ENCODE peak calls at places on chromosomes 5 and 9, in four cellular contexts. V is activated CD8-positive, alpha-beta T cell treated with anti-CD3 and anti-CD28 coated beads for 36 hours; I is spleen; A is CD4-positive, alpha-beta T cell. Y is an unnamed sample.

GRCh38 chr5:2387224-2388004 is 364.1 kb downstream of the IRX2 start:
- DNase-seq in V (no peak), I (no peak), A (no peak), Y (no peak)

GRCh38 chr9:135008416-135008815 is 79.1 kb upstream of the OLFM1 start:
- DNase-seq in V (no peak), I (peak; percentile 8), A (no peak), Y (no peak)

GRCh38 chr5:139631520-139632165 is 16.5 kb upstream of the CXXC5 start:
- DNase-seq in V (no peak), I (no peak), A (no peak), Y (no peak)

GRCh38 chr9:133605856-133606721 is 3.1 kb downstream of the FAM163B start:
- DNase-seq in V (no peak), I (no peak), A (no peak), Y (no peak)

GRCh38 chr5:180141068-180141660 is 67.8 kb downstream of the RASGEF1C start:
- DNase-seq in V (no peak), I (no peak), A (no peak), Y (peak; percentile 5)

GRCh38 chr9:27870404-27870803 is 297.1 kb upstream of the C9orf72 start:
- DNase-seq in V (no peak), I (no peak), A (no peak), Y (no peak)

GRCh38 chr5:179294891-179295777 is 50.1 kb downstream of the ADAMTS2 start:
- DNase-seq in V (no peak), I (peak; percentile 39), A (no peak), Y (no peak)

GRCh38 chr9:112174223-112174964 is 703 bp downstream of the SUSD1 start:
- DNase-seq in V (peak; percentile 85), I (peak; percentile 95), A (peak; percentile 65), Y (peak; percentile 90)

GRCh38 chr5:38445374-38446028 is 110.9 kb downstream of the LIFR start:
- DNase-seq in V (no peak), I (no peak), A (no peak), Y (no peak)

GRCh38 chr9:109766351-109766750 is 13.6 kb upstream of the PALM2AKAP2 start:
- DNase-seq in V (no peak), I (no peak), A (no peak), Y (no peak)

GRCh38 chr5:178114325-178115135 is 1.2 kb downstream of the N4BP3 start:
- DNase-seq in V (peak; percentile 59), I (peak; percentile 88), A (peak; percentile 36), Y (no peak)

GRCh38 chr9:137307255-137308101 is 5.4 kb upstream of the NRARP start:
- DNase-seq in V (no peak), I (peak; percentile 77), A (no peak), Y (no peak)

GRCh38 chr9:127919253-127919815 is 2.5 kb upstream of the ST6GALNAC4 start:
- DNase-seq in V (peak; percentile 47), I (no peak), A (no peak), Y (no peak)

GRCh38 chr5:177390363-177391300 is 6.4 kb downstream of the SLC34A1 start:
- DNase-seq in V (peak; percentile 96), I (peak; percentile 93), A (peak; percentile 82), Y (peak; percentile 92)

GRCh38 chr5:132417010-132417439 is 47.5 kb downstream of the SLC22A5 start:
- DNase-seq in V (no peak), I (peak; percentile 77), A (no peak), Y (no peak)

GRCh38 chr9:133731876-133732321 is 6.3 kb downstream of the SARDH start:
- DNase-seq in V (no peak), I (no peak), A (no peak), Y (no peak)

GRCh38 chr9:2117527-2117926 is 102.4 kb downstream of the SMARCA2 start:
- DNase-seq in V (no peak), I (no peak), A (no peak), Y (no peak)

GRCh38 chr9:2119490-2120046 is 104.4 kb downstream of the SMARCA2 start:
- DNase-seq in V (no peak), I (no peak), A (no peak), Y (no peak)

GRCh38 chr9:2125909-2126308 is 110.8 kb downstream of the SMARCA2 start:
- DNase-seq in V (no peak), I (no peak), A (no peak), Y (peak; percentile 51)

GRCh38 chr9:2122299-2122698 is 107.2 kb downstream of the SMARCA2 start:
- DNase-seq in V (no peak), I (no peak), A (no peak), Y (no peak)

DNA sequence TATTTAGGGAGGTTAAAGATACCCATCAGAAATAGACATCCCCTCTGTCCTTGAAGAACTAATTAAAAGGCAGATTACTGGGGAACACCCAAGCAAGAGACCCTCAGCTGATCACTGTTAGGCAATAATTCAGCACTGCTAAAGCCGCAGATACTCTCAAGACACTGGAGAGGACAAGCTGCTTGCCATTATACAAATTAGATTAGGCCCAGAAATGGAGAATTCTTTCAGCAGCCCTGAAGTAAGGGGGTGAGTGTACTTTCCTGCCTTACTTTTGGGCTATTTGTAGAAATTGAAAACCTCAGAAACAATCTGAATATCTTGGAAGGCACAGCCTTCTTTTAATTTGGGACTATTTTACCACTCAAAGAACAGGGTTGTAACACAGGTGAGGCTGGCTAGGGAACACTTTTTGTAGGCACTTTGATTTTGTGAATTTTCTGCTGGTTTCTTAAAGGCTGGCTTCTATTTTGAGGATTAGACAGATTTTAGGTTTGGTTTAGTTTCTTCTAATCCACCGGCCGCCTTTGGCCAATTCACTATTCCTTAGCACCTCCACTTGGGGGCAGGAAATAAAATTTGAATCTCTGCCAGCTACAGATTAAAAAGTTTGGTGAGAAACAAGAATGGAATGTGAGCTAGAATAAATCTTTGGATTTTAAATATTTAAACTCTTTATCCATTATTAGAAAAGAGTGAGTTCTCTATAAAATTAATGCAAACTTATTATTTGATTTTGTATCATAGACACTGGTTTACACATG is 106.0 kb downstream of the SMARCA2 start:
- DNase-seq in V (no peak), I (no peak), A (no peak), Y (no peak)
- TF ChIP-seq CTCF in V (no peak), I (no peak), A (no peak), Y (no peak)

GRCh38 chr9:124475158-124475867 is 25.1 kb downstream of the ADGRD2 start:
- DNase-seq in V (peak; percentile 31), I (no peak), A (no peak), Y (no peak)
- TF ChIP-seq CTCF in V (no peak), I (no peak), A (no peak), Y (no peak)

DNA sequence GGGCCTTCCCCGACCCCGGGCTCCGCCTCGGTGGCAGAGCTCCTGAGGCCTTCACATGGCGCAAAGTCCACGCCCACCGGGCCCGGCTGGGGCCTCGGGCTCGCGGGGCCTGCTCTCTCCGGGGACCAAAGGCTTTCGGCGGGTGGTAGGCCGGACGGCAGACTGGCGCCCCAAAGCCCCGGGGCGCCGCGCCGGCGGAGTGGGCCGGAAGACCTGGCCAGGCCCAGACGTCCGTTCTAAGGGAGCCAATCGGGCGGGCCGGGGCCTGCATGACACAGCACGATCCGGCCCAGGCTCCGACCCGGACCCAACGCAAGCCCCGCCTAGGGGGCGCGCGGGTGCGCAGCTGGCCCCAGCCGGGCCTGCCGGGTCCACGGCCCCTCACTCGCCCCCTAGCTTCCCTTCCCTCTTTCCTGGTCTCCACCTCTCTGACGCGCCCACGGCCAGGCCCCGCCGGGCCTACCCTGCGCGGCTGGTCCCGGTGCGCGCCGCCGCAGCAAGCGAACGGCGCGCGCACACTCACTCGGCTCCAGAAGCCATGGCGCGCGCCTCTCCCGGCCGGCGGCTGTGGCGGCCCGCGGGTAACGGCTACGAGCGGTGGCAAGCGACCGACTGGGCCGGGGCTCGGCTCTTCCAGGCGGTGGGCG is 488 bp downstream of the VCP start:
- DNase-seq in V (peak; percentile 78), I (peak; percentile 97), A (peak; percentile 55), Y (peak; percentile 87)
- TF ChIP-seq CTCF in V (peak; percentile 40), I (peak; percentile 60), A (peak; percentile 35), Y (peak; percentile 52)

GRCh38 chr9:35650341-35651158 is at the start of gene SIT1:
- DNase-seq in V (peak; percentile 73), I (peak; percentile 82), A (peak; percentile 39), Y (peak; percentile 72)

GRCh38 chr9:35646583-35647265 is 4.0 kb downstream of the SIT1 start:
- DNase-seq in V (peak; percentile 94), I (peak; percentile 99), A (peak; percentile 86), Y (peak; percentile 96)

GRCh38 chr9:35643046-35643445 is 7.7 kb downstream of the SIT1 start:
- DNase-seq in V (no peak), I (no peak), A (no peak), Y (no peak)

GRCh38 chr9:35649431-35650340 is 1.0 kb downstream of the SIT1 start:
- DNase-seq in V (peak; percentile 66), I (peak; percentile 84), A (peak; percentile 47), Y (peak; percentile 67)

GRCh38 chr9:35645736-35646582 is 4.8 kb downstream of the SIT1 start:
- DNase-seq in V (no peak), I (no peak), A (no peak), Y (no peak)
- TF ChIP-seq CTCF in V (no peak), I (no peak), A (no peak), Y (no peak)

GRCh38 chr5:141382469-141383294 is at the start of gene PCDHGA7:
- DNase-seq in V (no peak), I (no peak), A (no peak), Y (peak; percentile 48)
- TF ChIP-seq CTCF in V (no peak), I (no peak), A (no peak), Y (no peak)

DNA sequence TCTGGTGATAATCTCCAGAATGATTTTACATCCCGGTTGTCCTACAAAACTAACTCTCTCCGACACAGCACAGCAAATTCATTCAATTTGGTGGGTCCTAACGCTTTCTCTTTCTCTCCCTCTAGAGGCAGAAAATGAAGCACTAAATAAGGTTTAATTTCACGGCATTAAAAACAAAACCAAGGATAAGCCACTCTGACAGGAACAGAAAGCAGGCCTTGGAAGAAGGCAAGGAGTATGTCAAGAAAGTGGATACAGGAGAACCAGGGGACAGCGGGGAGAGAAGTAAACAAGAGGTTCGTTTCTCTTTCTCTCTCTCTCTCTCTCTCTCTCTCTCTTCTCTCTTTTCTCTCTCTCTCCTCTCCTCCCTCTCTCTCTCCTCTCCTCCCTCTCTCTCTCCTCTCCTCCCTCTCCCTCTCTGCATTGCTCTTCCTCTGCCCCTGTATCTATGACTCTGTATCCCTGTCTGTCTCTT is 49.8 kb downstream of the EBF1 start:
- DNase-seq in V (no peak), I (no peak), A (no peak), Y (no peak)
- TF ChIP-seq CTCF in V (no peak), I (peak; percentile 28), A (no peak), Y (peak; percentile 36)

Y was measured in GM13976.